ENCODE peak calls at places on chromosomes 4 and X, in nine cellular contexts. M is progenitor cell of endocrine pancreas, G is RWPE1, F is Caco-2, U is KG1, H is HT1080, Y is neural progenitor cell, Z is amygdala, C is NCI-H1092. P is an unnamed sample.

GRCh38 chrX:13088155-13088485 is 43.7 kb upstream of the FAM9C start:
- DNase-seq in M (no peak), C (no peak), F (no peak), G (no peak), Z (no peak), Y (no peak), H (no peak), U (peak; percentile 15), P (no peak)

GRCh38 chr4:11647433-11647832 is 218.7 kb upstream of the HS3ST1 start:
- DNase-seq in C (no peak), M (no peak), Z (no peak), Y (no peak), G (no peak), U (no peak), H (no peak), F (no peak), P (no peak)

GRCh38 chrX:101744085-101744484 is 84.4 kb upstream of the ARMCX2 start:
- DNase-seq in U (no peak), F (no peak), G (no peak), M (no peak), C (no peak), Y (no peak), H (no peak), Z (no peak), P (no peak)

GRCh38 chr4:109876634-109877265 is 28.8 kb downstream of the LRIT3 start:
- DNase-seq in U (no peak), Z (no peak), F (no peak), Y (no peak), M (no peak), H (no peak), C (no peak), G (no peak), P (no peak)

GRCh38 chr4:43496602-43497001 is 604.1 kb downstream of the GRXCR1 start:
- DNase-seq in C (no peak), H (no peak), M (no peak), Y (no peak), Z (no peak), F (no peak), U (no peak), G (no peak), P (no peak)

GRCh38 chr4:66949424-66949823 is 595.9 kb downstream of the CENPC start:
- DNase-seq in U (no peak), G (no peak), C (no peak), Z (no peak), F (no peak), M (no peak), Y (peak; percentile 7), H (no peak), P (no peak)

GRCh38 chr4:663438-664428 is 10.3 kb downstream of the ATP5ME start:
- DNase-seq in M (peak; percentile 44), Z (no peak), F (no peak), H (no peak), G (no peak), U (peak; percentile 46), C (peak; percentile 42), Y (peak; percentile 83), P (peak; percentile 71)

GRCh38 chrX:107450823-107451509 is 1.5 kb downstream of the FRMPD3 start:
- DNase-seq in G (no peak), M (no peak), U (no peak), C (no peak), F (no peak), H (no peak), Y (peak; percentile 82), Z (no peak), P (no peak)

GRCh38 chrX:51860679-51861078 is 32.7 kb upstream of the MAGED1 start:
- DNase-seq in G (no peak), M (no peak), C (peak; percentile 29), Y (peak; percentile 52), Z (no peak), H (peak; percentile 33), F (peak; percentile 30), U (no peak), P (no peak)

GRCh38 chrX:51047950-51048349 is 137.4 kb downstream of the BMP15 start:
- DNase-seq in C (no peak), Z (no peak), Y (peak; percentile 30), F (no peak), H (no peak), G (no peak), U (no peak), M (no peak), P (no peak)

GRCh38 chr4:178205826-178206225 is 763.6 kb upstream of the AGA start:
- DNase-seq in H (no peak), Y (no peak), U (no peak), M (no peak), Z (no peak), C (no peak), F (no peak), G (peak; percentile 29), P (no peak)

GRCh38 chr4:2051086-2051485 is 8.0 kb upstream of the NAT8L start:
- DNase-seq in F (no peak), Z (no peak), H (no peak), Y (peak; percentile 1), C (no peak), G (no peak), U (no peak), M (no peak), P (no peak)

GRCh38 chr4:21688596-21689265 is 259.8 kb downstream of the KCNIP4 start:
- DNase-seq in H (no peak), Y (peak; percentile 4), Z (no peak), F (no peak), M (no peak), C (no peak), G (no peak), U (no peak), P (no peak)

GRCh38 chr4:24214796-24215195 is 324.9 kb upstream of the PPARGC1A start:
- DNase-seq in Z (no peak), M (no peak), C (no peak), F (no peak), Y (peak; percentile 16), H (no peak), U (no peak), G (no peak), P (no peak)

GRCh38 chrX:7028246-7028645 is 119.3 kb upstream of the STS start:
- DNase-seq in M (no peak), C (no peak), H (peak; percentile 10), U (no peak), Z (no peak), Y (no peak), G (no peak), F (no peak), P (no peak)

GRCh38 chr4:4659871-4660651 is 118.2 kb upstream of the STX18 start:
- DNase-seq in Z (no peak), F (no peak), C (no peak), M (no peak), G (peak; percentile 74), Y (no peak), U (no peak), H (peak; percentile 97), P (no peak)

GRCh38 chrX:65035451-65035779 is 59.2 kb upstream of the ZC4H2 start:
- DNase-seq in H (no peak), M (no peak), Z (no peak), U (peak; percentile 53), G (no peak), F (no peak), Y (peak; percentile 65), C (no peak), P (peak; percentile 1)

GRCh38 chr4:185591679-185592141 is 56.4 kb upstream of the PDLIM3 start:
- DNase-seq in Y (no peak), M (no peak), C (no peak), H (no peak), U (no peak), F (no peak), Z (no peak), G (no peak), P (no peak)

GRCh38 chr4:168527560-168527959 is 30.7 kb downstream of the PALLD start:
- DNase-seq in M (no peak), Z (no peak), C (no peak), F (no peak), U (no peak), H (no peak), G (no peak), Y (no peak), P (no peak)

P was measured in stimulated activated CD8-positive, alpha-beta memory T cell treated with anti-CD3 and anti-CD28 coated beads, Interleukin-15, amount 100 ng/mL, for 48 hours.